ENCODE peak calls at places on chromosomes 7 and 10, in ten cellular contexts. One of them, this sample, is unnamed.

GRCh38 chr10:35300063-35300699 is 36.1 kb upstream of the CCNY start:
- DNase-seq in ovary: no peak
- DNase-seq in natural killer cell: no peak
- DNase-seq in endothelial cell: no peak
- DNase-seq in PC-3: peak; percentile 99
- DNase-seq in uterus: no peak
- DNase-seq in hepatocyte: peak; percentile 15
- DNase-seq in HFFc6: peak; percentile 47
- DNase-seq in Peyer's patch: peak; percentile 53
- DNase-seq in heart right ventricle: no peak
- DNase-seq in this sample: peak; percentile 29

GRCh38 chr7:30795161-30795943 is 24.1 kb downstream of the MINDY4 start:
- DNase-seq in natural killer cell: no peak
- DNase-seq in hepatocyte: no peak
- DNase-seq in ovary: no peak
- DNase-seq in PC-3: peak; percentile 69
- DNase-seq in Peyer's patch: no peak
- DNase-seq in uterus: no peak
- DNase-seq in heart right ventricle: no peak
- DNase-seq in endothelial cell: no peak
- DNase-seq in HFFc6: no peak
- DNase-seq in this sample: no peak

GRCh38 chr10:5692476-5693358 is 8.1 kb downstream of the TASOR2 start:
- DNase-seq in endothelial cell: peak; percentile 60
- DNase-seq in uterus: peak; percentile 21
- DNase-seq in PC-3: no peak
- DNase-seq in HFFc6: no peak
- DNase-seq in ovary: peak; percentile 47
- DNase-seq in heart right ventricle: peak; percentile 40
- DNase-seq in natural killer cell: peak; percentile 80
- DNase-seq in Peyer's patch: peak; percentile 75
- DNase-seq in hepatocyte: peak; percentile 84
- DNase-seq in this sample: no peak

GRCh38 chr7:106562711-106563366 is 98.1 kb downstream of the CCDC71L start:
- DNase-seq in heart right ventricle: no peak
- DNase-seq in uterus: no peak
- DNase-seq in PC-3: no peak
- DNase-seq in natural killer cell: no peak
- DNase-seq in ovary: no peak
- DNase-seq in Peyer's patch: no peak
- DNase-seq in hepatocyte: no peak
- DNase-seq in endothelial cell: no peak
- DNase-seq in HFFc6: no peak
- DNase-seq in this sample: no peak

GRCh38 chr10:43203491-43204393 is 63.1 kb downstream of the RASGEF1A start:
- DNase-seq in ovary: peak; percentile 25
- DNase-seq in uterus: peak; percentile 23
- DNase-seq in HFFc6: no peak
- DNase-seq in heart right ventricle: no peak
- DNase-seq in Peyer's patch: peak; percentile 51
- DNase-seq in natural killer cell: peak; percentile 22
- DNase-seq in endothelial cell: peak; percentile 60
- DNase-seq in PC-3: no peak
- DNase-seq in hepatocyte: peak; percentile 36
- DNase-seq in this sample: no peak

GRCh38 chr7:150831851-150832250 is 20.5 kb upstream of the AOC1 start:
- DNase-seq in HFFc6: no peak
- DNase-seq in PC-3: no peak
- DNase-seq in endothelial cell: no peak
- DNase-seq in uterus: no peak
- DNase-seq in hepatocyte: no peak
- DNase-seq in natural killer cell: no peak
- DNase-seq in heart right ventricle: no peak
- DNase-seq in Peyer's patch: no peak
- DNase-seq in ovary: no peak
- DNase-seq in this sample: no peak

GRCh38 chr10:70928140-70928539 is 39.8 kb upstream of the PCBD1 start:
- DNase-seq in natural killer cell: no peak
- DNase-seq in hepatocyte: no peak
- DNase-seq in uterus: no peak
- DNase-seq in heart right ventricle: no peak
- DNase-seq in PC-3: no peak
- DNase-seq in endothelial cell: no peak
- DNase-seq in Peyer's patch: no peak
- DNase-seq in HFFc6: no peak
- DNase-seq in ovary: no peak
- DNase-seq in this sample: no peak

GRCh38 chr10:87761892-87762291 is 56.1 kb downstream of the ATAD1 start:
- DNase-seq in heart right ventricle: no peak
- DNase-seq in endothelial cell: no peak
- DNase-seq in hepatocyte: peak; percentile 48
- DNase-seq in PC-3: peak; percentile 65
- DNase-seq in Peyer's patch: no peak
- DNase-seq in HFFc6: peak; percentile 57
- DNase-seq in uterus: no peak
- DNase-seq in ovary: no peak
- DNase-seq in natural killer cell: no peak
- DNase-seq in this sample: peak; percentile 35

GRCh38 chr10:132400041-132400546 is 3.1 kb downstream of the PWWP2B start:
- DNase-seq in natural killer cell: no peak
- DNase-seq in uterus: no peak
- DNase-seq in PC-3: no peak
- DNase-seq in hepatocyte: no peak
- DNase-seq in ovary: no peak
- DNase-seq in heart right ventricle: peak; percentile 14
- DNase-seq in Peyer's patch: peak; percentile 44
- DNase-seq in endothelial cell: no peak
- DNase-seq in HFFc6: no peak
- DNase-seq in this sample: no peak

GRCh38 chr10:78462221-78462620 is 428.6 kb downstream of the RPS24 start:
- DNase-seq in endothelial cell: no peak
- DNase-seq in natural killer cell: no peak
- DNase-seq in PC-3: peak; percentile 70
- DNase-seq in uterus: peak; percentile 9
- DNase-seq in heart right ventricle: no peak
- DNase-seq in Peyer's patch: no peak
- DNase-seq in ovary: no peak
- DNase-seq in hepatocyte: no peak
- DNase-seq in HFFc6: no peak
- DNase-seq in this sample: no peak

GRCh38 chr7:85185355-85186082 is 1.3 kb downstream of the SEMA3D start:
- DNase-seq in heart right ventricle: peak; percentile 55
- DNase-seq in endothelial cell: peak; percentile 48
- DNase-seq in HFFc6: peak; percentile 82
- DNase-seq in Peyer's patch: peak; percentile 62
- DNase-seq in ovary: peak; percentile 34
- DNase-seq in natural killer cell: no peak
- DNase-seq in hepatocyte: peak; percentile 78
- DNase-seq in uterus: no peak
- DNase-seq in PC-3: peak; percentile 70
- DNase-seq in this sample: no peak

GRCh38 chr7:15580604-15581351 is 19.0 kb upstream of the AGMO start:
- DNase-seq in heart right ventricle: no peak
- DNase-seq in ovary: no peak
- DNase-seq in uterus: no peak
- DNase-seq in PC-3: no peak
- DNase-seq in natural killer cell: no peak
- DNase-seq in hepatocyte: no peak
- DNase-seq in HFFc6: no peak
- DNase-seq in Peyer's patch: no peak
- DNase-seq in endothelial cell: no peak
- DNase-seq in this sample: no peak

GRCh38 chr10:101143354-101143648 is 12.2 kb downstream of the TLX1 start:
- DNase-seq in PC-3: no peak
- DNase-seq in endothelial cell: no peak
- DNase-seq in heart right ventricle: no peak
- DNase-seq in HFFc6: no peak
- DNase-seq in uterus: no peak
- DNase-seq in Peyer's patch: no peak
- DNase-seq in ovary: no peak
- DNase-seq in natural killer cell: no peak
- DNase-seq in hepatocyte: no peak
- DNase-seq in this sample: no peak

GRCh38 chr7:73978681-73979563 is 49.1 kb upstream of the ELN start:
- DNase-seq in Peyer's patch: peak; percentile 93
- DNase-seq in heart right ventricle: peak; percentile 41
- DNase-seq in uterus: peak; percentile 26
- DNase-seq in hepatocyte: peak; percentile 83
- DNase-seq in HFFc6: no peak
- DNase-seq in natural killer cell: no peak
- DNase-seq in endothelial cell: peak; percentile 49
- DNase-seq in ovary: no peak
- DNase-seq in PC-3: peak; percentile 80
- DNase-seq in this sample: no peak

GRCh38 chr7:74212661-74213060 is 2.9 kb downstream of the LAT2 start:
- DNase-seq in hepatocyte: no peak
- DNase-seq in endothelial cell: no peak
- DNase-seq in heart right ventricle: no peak
- DNase-seq in HFFc6: no peak
- DNase-seq in natural killer cell: no peak
- DNase-seq in Peyer's patch: no peak
- DNase-seq in PC-3: no peak
- DNase-seq in uterus: no peak
- DNase-seq in ovary: no peak
- DNase-seq in this sample: no peak

GRCh38 chr7:50304911-50305621 is 550 bp downstream of the IKZF1 start:
- DNase-seq in HFFc6: no peak
- DNase-seq in Peyer's patch: no peak
- DNase-seq in uterus: no peak
- DNase-seq in natural killer cell: peak; percentile 46
- DNase-seq in endothelial cell: no peak
- DNase-seq in PC-3: no peak
- DNase-seq in ovary: no peak
- DNase-seq in hepatocyte: no peak
- DNase-seq in heart right ventricle: no peak
- DNase-seq in this sample: no peak

GRCh38 chr10:78604721-78605120 is 464.0 kb upstream of the ZMIZ1 start:
- DNase-seq in natural killer cell: no peak
- DNase-seq in heart right ventricle: no peak
- DNase-seq in hepatocyte: no peak
- DNase-seq in Peyer's patch: no peak
- DNase-seq in PC-3: no peak
- DNase-seq in ovary: no peak
- DNase-seq in endothelial cell: no peak
- DNase-seq in uterus: no peak
- DNase-seq in HFFc6: no peak
- DNase-seq in this sample: no peak

GRCh38 chr10:120456626-120457430 is at the start of gene PLPP4:
- DNase-seq in natural killer cell: no peak
- DNase-seq in uterus: no peak
- DNase-seq in hepatocyte: peak; percentile 73
- DNase-seq in ovary: peak; percentile 18
- DNase-seq in HFFc6: peak; percentile 16
- DNase-seq in Peyer's patch: no peak
- DNase-seq in PC-3: peak; percentile 53
- DNase-seq in heart right ventricle: peak; percentile 12
- DNase-seq in endothelial cell: peak; percentile 35
- DNase-seq in this sample: no peak

GRCh38 chr7:102983602-102984001 is 70.8 kb downstream of the LRRC17 start:
- DNase-seq in PC-3: no peak
- DNase-seq in uterus: no peak
- DNase-seq in Peyer's patch: no peak
- DNase-seq in natural killer cell: no peak
- DNase-seq in HFFc6: no peak
- DNase-seq in heart right ventricle: no peak
- DNase-seq in hepatocyte: no peak
- DNase-seq in ovary: no peak
- DNase-seq in endothelial cell: no peak
- DNase-seq in this sample: no peak

GRCh38 chr7:69962077-69962855 is 364.0 kb downstream of the AUTS2 start:
- DNase-seq in HFFc6: no peak
- DNase-seq in natural killer cell: no peak
- DNase-seq in ovary: no peak
- DNase-seq in endothelial cell: no peak
- DNase-seq in PC-3: no peak
- DNase-seq in heart right ventricle: peak; percentile 64
- DNase-seq in Peyer's patch: no peak
- DNase-seq in uterus: no peak
- DNase-seq in hepatocyte: peak; percentile 19
- DNase-seq in this sample: no peak
- TF ChIP-seq CTCF in HFFc6: no peak
- TF ChIP-seq CTCF in natural killer cell: no peak
- TF ChIP-seq CTCF in ovary: no peak
- TF ChIP-seq CTCF in endothelial cell: no peak
- TF ChIP-seq CTCF in PC-3: no peak
- TF ChIP-seq CTCF in heart right ventricle: no peak
- TF ChIP-seq CTCF in Peyer's patch: no peak
- TF ChIP-seq CTCF in uterus: no peak
- TF ChIP-seq CTCF in hepatocyte: no peak
- TF ChIP-seq CTCF in this sample: no peak

GRCh38 chr7:23712368-23713284 is 2.6 kb downstream of the STK31 start:
- DNase-seq in uterus: no peak
- DNase-seq in endothelial cell: no peak
- DNase-seq in ovary: no peak
- DNase-seq in Peyer's patch: no peak
- DNase-seq in HFFc6: peak; percentile 70
- DNase-seq in heart right ventricle: no peak
- DNase-seq in PC-3: peak; percentile 81
- DNase-seq in hepatocyte: peak; percentile 71
- DNase-seq in natural killer cell: no peak
- DNase-seq in this sample: peak; percentile 23
- TF ChIP-seq CTCF in uterus: peak; percentile 64
- TF ChIP-seq CTCF in endothelial cell: peak; percentile 64
- TF ChIP-seq CTCF in ovary: peak; percentile 59
- TF ChIP-seq CTCF in Peyer's patch: peak; percentile 12
- TF ChIP-seq CTCF in HFFc6: peak; percentile 84
- TF ChIP-seq CTCF in heart right ventricle: peak; percentile 50
- TF ChIP-seq CTCF in PC-3: peak; percentile 82
- TF ChIP-seq CTCF in hepatocyte: peak; percentile 73
- TF ChIP-seq CTCF in natural killer cell: peak; percentile 71
- TF ChIP-seq CTCF in this sample: peak; percentile 33

DNA sequence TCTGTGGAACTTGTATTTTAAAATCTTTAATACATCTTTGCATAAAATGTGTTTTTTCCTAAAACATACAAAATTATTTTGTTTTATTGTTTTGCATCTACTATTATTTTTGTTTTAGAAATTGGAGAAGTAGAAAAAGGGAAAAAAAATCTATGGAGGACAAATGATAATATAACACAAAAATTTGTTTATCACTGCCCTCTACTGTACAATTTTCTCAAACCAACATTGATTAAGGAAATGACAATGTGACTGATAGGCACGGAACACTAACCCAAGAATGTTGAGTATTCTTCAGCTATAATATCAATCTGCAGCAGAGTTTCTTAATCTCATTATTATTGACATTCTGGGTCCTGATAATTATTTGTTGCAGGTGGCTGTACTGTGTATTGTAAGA is 9.5 kb upstream of the ING3 start:
- DNase-seq in heart right ventricle: no peak
- DNase-seq in natural killer cell: no peak
- DNase-seq in ovary: no peak
- DNase-seq in HFFc6: no peak
- DNase-seq in endothelial cell: no peak
- DNase-seq in hepatocyte: no peak
- DNase-seq in PC-3: peak; percentile 50
- DNase-seq in uterus: no peak
- DNase-seq in Peyer's patch: no peak
- DNase-seq in this sample: no peak
- TF ChIP-seq CTCF in heart right ventricle: peak; percentile 30
- TF ChIP-seq CTCF in natural killer cell: no peak
- TF ChIP-seq CTCF in ovary: no peak
- TF ChIP-seq CTCF in HFFc6: peak; percentile 65
- TF ChIP-seq CTCF in endothelial cell: no peak
- TF ChIP-seq CTCF in hepatocyte: peak; percentile 46
- TF ChIP-seq CTCF in PC-3: peak; percentile 64
- TF ChIP-seq CTCF in uterus: no peak
- TF ChIP-seq CTCF in Peyer's patch: no peak
- TF ChIP-seq CTCF in this sample: no peak

GRCh38 chr7:140726304-140726703 is 29.8 kb downstream of the NDUFB2 start:
- DNase-seq in hepatocyte: peak; percentile 10
- DNase-seq in heart right ventricle: no peak
- DNase-seq in Peyer's patch: no peak
- DNase-seq in endothelial cell: no peak
- DNase-seq in PC-3: peak; percentile 34
- DNase-seq in natural killer cell: no peak
- DNase-seq in uterus: no peak
- DNase-seq in HFFc6: peak; percentile 9
- DNase-seq in ovary: no peak
- DNase-seq in this sample: no peak
- TF ChIP-seq CTCF in hepatocyte: peak; percentile 39
- TF ChIP-seq CTCF in heart right ventricle: no peak
- TF ChIP-seq CTCF in Peyer's patch: no peak
- TF ChIP-seq CTCF in endothelial cell: no peak
- TF ChIP-seq CTCF in PC-3: peak; percentile 67
- TF ChIP-seq CTCF in natural killer cell: peak; percentile 36
- TF ChIP-seq CTCF in uterus: no peak
- TF ChIP-seq CTCF in HFFc6: peak; percentile 61
- TF ChIP-seq CTCF in ovary: no peak
- TF ChIP-seq CTCF in this sample: peak; percentile 46

This sample was measured in AG09309.